ENCODE peak calls at places on chromosome 12, in eight cellular contexts. L is endothelial cell; P is NCI-H1694; X is gastrocnemius medialis; A is central memory CD4-positive, alpha-beta T cell; B is left ventricle myocardium inferior; Q is Calu3; S is AG04450. I is an unnamed sample.

GRCh38 chr12:6337958-6338406 is 3.9 kb downstream of the TNFRSF1A start:
- DNase-seq in L (no peak), P (no peak), X (no peak), A (no peak), B (no peak), Q (no peak), S (no peak), I (no peak)

GRCh38 chr12:84912191-84913142 is at the start of gene SLC6A15:
- DNase-seq in L (peak; percentile 80), P (peak; percentile 37), X (no peak), A (no peak), B (no peak), Q (no peak), S (no peak), I (peak; percentile 82)

GRCh38 chr12:570237-570925 is 92.9 kb downstream of the NINJ2 start:
- DNase-seq in L (peak; percentile 58), P (no peak), X (peak; percentile 85), A (no peak), B (peak; percentile 81), Q (peak; percentile 78), S (peak; percentile 54), I (peak; percentile 77)

GRCh38 chr12:95788637-95789036 is 1.9 kb downstream of the NTN4 start:
- DNase-seq in L (no peak), P (no peak), X (no peak), A (no peak), B (no peak), Q (no peak), S (no peak), I (no peak)

GRCh38 chr12:9951026-9951652 is 19.0 kb upstream of the CLEC2A start:
- DNase-seq in L (no peak), P (no peak), X (no peak), A (peak; percentile 45), B (no peak), Q (no peak), S (no peak), I (no peak)

GRCh38 chr12:22459872-22460490 is 84.4 kb downstream of the C2CD5 start:
- DNase-seq in L (no peak), P (peak; percentile 50), X (no peak), A (peak; percentile 28), B (no peak), Q (peak; percentile 26), S (no peak), I (no peak)

GRCh38 chr12:64706366-64706765 is 52.8 kb downstream of the GNS start:
- DNase-seq in L (no peak), P (no peak), X (no peak), A (no peak), B (no peak), Q (no peak), S (no peak), I (no peak)

GRCh38 chr12:51976376-51977160 is 25.1 kb downstream of the ACVR1B start:
- DNase-seq in L (no peak), P (no peak), X (no peak), A (no peak), B (no peak), Q (peak; percentile 66), S (no peak), I (no peak)

GRCh38 chr12:27293463-27293862 is 39.2 kb upstream of the BMAL2 start:
- DNase-seq in L (no peak), P (no peak), X (no peak), A (no peak), B (peak; percentile 27), Q (no peak), S (no peak), I (no peak)

GRCh38 chr12:104662908-104663307 is 206.2 kb downstream of the CHST11 start:
- DNase-seq in L (no peak), P (no peak), X (no peak), A (no peak), B (no peak), Q (no peak), S (no peak), I (no peak)

GRCh38 chr12:84910549-84911241 is 1.9 kb downstream of the SLC6A15 start:
- DNase-seq in L (peak; percentile 9), P (no peak), X (no peak), A (no peak), B (no peak), Q (no peak), S (no peak), I (peak; percentile 55)

GRCh38 chr12:86193931-86194330 is 62.3 kb downstream of the MGAT4C start:
- DNase-seq in L (no peak), P (no peak), X (no peak), A (no peak), B (no peak), Q (no peak), S (peak; percentile 8), I (no peak)

GRCh38 chr12:54795664-54796063 is 58.7 kb upstream of the MUCL1 start:
- DNase-seq in L (no peak), P (no peak), X (no peak), A (no peak), B (no peak), Q (no peak), S (no peak), I (no peak)

GRCh38 chr12:111084172-111084571 is 163.8 kb upstream of the MYL2 start:
- DNase-seq in L (no peak), P (no peak), X (no peak), A (no peak), B (no peak), Q (no peak), S (no peak), I (no peak)

I was measured in suprapubic skin.